ENCODE peak calls at places on chromosomes 1 and 21, in seven cellular contexts. A is IMR-90, P is H9, Q is H1, L is neuronal stem cell, E is trophoblast cell, U is mesenchymal stem cell. Y is an unnamed sample.

GRCh38 chr1:220917535-220918209 is 38.4 kb downstream of the HLX start:
- DNase-seq in A (no peak), P (no peak), Q (no peak), L (no peak), E (no peak), U (peak), Y (no peak)

GRCh38 chr1:75614455-75615379 is 3.8 kb upstream of the SLC44A5 start:
- DNase-seq in A (peak), P (peak), Q (peak), L (peak), E (peak), U (peak), Y (peak)

GRCh38 chr1:213231795-213232231 is 180.8 kb downstream of the RPS6KC1 start:
- DNase-seq in A (peak), P (peak), Q (peak), L (peak), E (no peak), U (peak), Y (peak)

GRCh38 chr1:212746546-212746945 is 45.0 kb downstream of the NSL1 start:
- DNase-seq in A (no peak), P (no peak), Q (no peak), L (no peak), E (no peak), U (no peak), Y (no peak)

GRCh38 chr1:8152731-8153702 is 126.9 kb upstream of the ERRFI1 start:
- DNase-seq in A (no peak), P (no peak), Q (no peak), L (no peak), E (no peak), U (no peak), Y (no peak)

GRCh38 chr1:202192770-202193613 is 607 bp upstream of the LGR6 start:
- DNase-seq in A (peak), P (peak), Q (peak), L (peak), E (peak), U (peak), Y (peak)

GRCh38 chr1:173134029-173134428 is 73.1 kb downstream of the TNFSF4 start:
- DNase-seq in A (peak), P (no peak), Q (no peak), L (no peak), E (peak), U (peak), Y (no peak)

GRCh38 chr21:29613021-29613420 is 314.3 kb downstream of the BACH1 start:
- DNase-seq in A (peak), P (no peak), Q (no peak), L (no peak), E (peak), U (no peak), Y (no peak)

GRCh38 chr1:13583964-13584791 is 546 bp downstream of the PDPN start:
- DNase-seq in A (no peak), P (peak), Q (peak), L (peak), E (no peak), U (peak), Y (peak)

DNA sequence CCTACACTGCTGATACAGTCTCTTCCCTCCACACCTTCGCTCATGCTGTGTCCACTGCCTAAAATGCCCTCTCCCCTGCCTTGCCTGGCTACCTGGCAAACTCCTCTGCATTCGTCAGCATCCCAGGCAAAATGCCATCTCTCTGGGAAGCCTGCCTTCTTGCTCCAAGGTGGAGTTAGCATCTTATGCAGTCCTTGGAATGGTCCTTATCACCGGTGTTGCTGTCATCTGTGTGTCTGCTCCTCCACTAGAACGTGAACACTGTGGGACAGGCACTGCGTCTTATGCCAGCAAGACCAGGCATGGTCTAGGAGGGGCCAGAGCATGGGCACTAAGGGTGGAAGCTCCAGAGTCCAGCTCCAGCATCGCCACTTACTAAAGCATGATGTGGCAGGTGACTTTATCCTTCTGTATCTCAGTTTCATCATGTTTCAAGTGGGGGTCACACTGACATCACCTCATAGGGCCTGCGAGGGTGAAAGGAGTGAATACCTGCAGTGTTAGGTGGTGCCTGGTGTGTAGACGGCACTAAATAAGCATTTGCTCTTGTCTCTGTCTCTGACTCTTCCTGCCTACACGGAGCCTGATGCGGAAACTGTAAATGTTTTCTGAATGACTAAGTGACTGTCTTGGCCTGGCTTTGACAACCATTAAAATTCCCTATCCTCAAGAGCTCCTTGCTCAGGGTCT is 211.7 kb downstream of the MATN1 start:
- DNase-seq in A (peak), P (peak), Q (peak), L (no peak), E (peak), U (no peak), Y (peak)
- H3K27ac ChIP-seq in A (no peak), P (no peak), Q (no peak), L (no peak), E (no peak), U (no peak), Y (no peak)

GRCh38 chr1:210447456-210448057 is 118.9 kb downstream of the HHAT start:
- DNase-seq in A (no peak), P (no peak), Q (no peak), L (no peak), E (no peak), U (no peak), Y (no peak)

GRCh38 chr1:210448293-210448892 is 119.7 kb downstream of the HHAT start:
- DNase-seq in A (peak), P (no peak), Q (no peak), L (peak), E (peak), U (peak), Y (peak)

GRCh38 chr1:210446479-210446878 is 117.8 kb downstream of the HHAT start:
- DNase-seq in A (peak), P (peak), Q (no peak), L (peak), E (peak), U (peak), Y (no peak)

GRCh38 chr1:210445485-210445884 is 116.8 kb downstream of the HHAT start:
- DNase-seq in A (no peak), P (no peak), Q (no peak), L (no peak), E (peak), U (no peak), Y (peak)

DNA sequence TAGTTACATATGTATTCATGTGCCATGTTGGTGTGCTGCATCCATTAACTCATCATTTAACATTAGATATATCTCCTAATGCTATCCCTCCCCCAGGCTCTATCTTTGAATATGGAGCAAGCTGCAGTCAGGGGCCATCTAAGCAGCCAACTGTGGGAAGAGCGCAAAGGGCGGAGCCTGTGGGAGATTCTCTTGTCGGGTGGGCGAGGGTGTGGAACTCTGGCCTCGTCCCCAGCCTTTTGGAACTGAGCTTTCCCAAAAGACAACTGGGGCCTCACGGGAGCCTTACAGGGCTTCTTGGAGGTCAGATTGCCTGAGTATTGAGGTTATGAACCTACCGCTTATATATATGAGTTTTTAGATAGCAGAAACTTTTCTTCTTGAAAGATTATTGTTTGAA is 117.2 kb downstream of the HHAT start:
- DNase-seq in A (no peak), P (no peak), Q (no peak), L (no peak), E (no peak), U (no peak), Y (no peak)
- H2AK5ac ChIP-seq in A (peak), P (no peak), Q (no peak), L (no peak), E (no peak), U (peak), Y (no peak)

DNA sequence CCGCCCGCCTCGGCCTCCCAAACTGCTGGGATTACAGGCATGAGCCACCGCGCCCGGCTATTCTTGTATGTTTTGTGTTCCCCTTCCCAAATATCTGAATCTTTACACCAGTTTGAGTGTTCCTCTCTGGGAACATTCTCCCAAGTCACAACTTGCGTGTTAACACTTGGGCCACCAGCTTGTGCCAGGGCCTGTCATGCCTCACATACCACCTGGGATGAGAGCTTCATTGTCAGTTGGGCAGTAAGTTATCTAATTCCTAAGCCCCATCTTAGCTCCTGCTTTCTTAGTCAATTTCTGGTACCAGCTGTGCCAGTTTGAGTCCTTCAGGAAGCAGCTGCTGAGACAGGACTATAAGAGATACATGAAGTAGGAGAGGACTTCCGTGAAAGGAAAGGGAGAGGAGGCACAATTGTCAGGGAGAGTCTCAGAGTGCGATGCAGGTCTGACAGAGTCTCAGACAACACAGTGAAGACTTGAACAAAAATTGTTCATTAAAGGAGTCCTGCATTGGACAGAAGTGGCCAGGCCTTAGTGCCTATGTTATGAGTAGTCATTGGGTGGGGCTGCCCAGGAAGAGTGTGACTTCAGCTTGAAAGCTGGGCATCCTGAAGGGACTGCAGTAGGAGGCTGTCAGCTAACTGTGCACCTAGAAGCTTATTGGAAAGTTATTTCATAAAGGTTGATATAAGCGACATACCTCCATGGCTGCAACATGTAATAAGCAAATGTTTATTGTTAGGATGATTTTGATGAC is 17.3 kb downstream of the ZFYVE9 start:
- DNase-seq in A (peak), P (no peak), Q (no peak), L (no peak), E (peak), U (no peak), Y (no peak)
- H3K27ac ChIP-seq in A (no peak), P (no peak), Q (no peak), L (no peak), E (no peak), U (no peak), Y (no peak)

GRCh38 chr1:161021168-161021958 is 411 bp upstream of the F11R start:
- DNase-seq in A (peak), P (peak), Q (peak), L (peak), E (peak), U (peak), Y (peak)
- H2AK5ac ChIP-seq in A (no peak), P (no peak), Q (no peak), L (no peak), E (peak), U (no peak), Y (no peak)

Y was measured in mesendoderm.